ENCODE peak calls at places on chromosomes 16 and 17, in eight cellular contexts. R is psoas muscle, L is mucosa of descending colon, G is endodermal cell, B is GM12865, Z is prostate gland, A is choroid plexus epithelial cell, J is lower lobe of right lung. W is an unnamed sample.

GRCh38 chr16:48444574-48444973 is 59.4 kb upstream of the SIAH1 start:
- DNase-seq in G (no peak), R (peak), A (peak), Z (no peak), J (no peak), B (no peak), L (no peak), W (peak)

GRCh38 chr17:15263206-15263579 is 1.9 kb downstream of the PMP22 start:
- DNase-seq in G (no peak), B (no peak), A (peak), J (peak), R (peak), Z (peak), L (peak), W (peak)

GRCh38 chr17:44903012-44903685 is 3.9 kb upstream of the EFTUD2 start:
- DNase-seq in G (no peak), A (no peak), Z (no peak), J (no peak), L (no peak), B (no peak), R (no peak), W (no peak)

GRCh38 chr16:10579965-10580918 is at the start of gene EMP2:
- DNase-seq in Z (peak), R (peak), G (peak), L (peak), A (peak), J (peak), B (peak), W (peak)

GRCh38 chr16:31099860-31100638 is 5.5 kb upstream of the VKORC1 start:
- DNase-seq in Z (no peak), R (no peak), L (no peak), A (peak), G (no peak), J (no peak), B (no peak), W (peak)

GRCh38 chr17:50904522-50905459 is 38.6 kb upstream of the TOB1 start:
- DNase-seq in L (peak), A (peak), R (peak), B (no peak), Z (peak), J (peak), G (peak), W (no peak)

GRCh38 chr16:84834403-84834772 is 14.6 kb downstream of the CRISPLD2 start:
- DNase-seq in B (no peak), L (no peak), G (no peak), R (no peak), Z (no peak), J (no peak), A (no peak), W (peak)

GRCh38 chr16:627458-628239 is 3.1 kb upstream of the WFIKKN1 start:
- DNase-seq in L (peak), R (peak), Z (no peak), J (peak), B (no peak), G (no peak), A (no peak), W (peak)

GRCh38 chr16:2149630-2150417 is 1.4 kb downstream of the RAB26 start:
- DNase-seq in R (no peak), L (peak), A (no peak), Z (no peak), B (peak), G (peak), J (no peak), W (peak)

GRCh38 chr17:49388290-49388640 is 26.2 kb upstream of the ZNF652 start:
- DNase-seq in Z (no peak), A (no peak), J (no peak), G (no peak), R (no peak), B (peak), L (no peak), W (no peak)

GRCh38 chr17:42680331-42680808 is 1.3 kb downstream of the CCR10 start:
- DNase-seq in G (no peak), A (peak), Z (no peak), L (no peak), J (no peak), R (peak), B (peak), W (peak)

GRCh38 chr16:23694707-23695373 is 16.2 kb downstream of the PLK1 start:
- DNase-seq in A (peak), G (peak), Z (no peak), J (no peak), R (no peak), B (peak), L (no peak), W (peak)

GRCh38 chr16:69469807-69470561 is 45.6 kb downstream of the CYB5B start:
- DNase-seq in R (no peak), B (peak), G (no peak), J (no peak), A (no peak), L (no peak), Z (no peak), W (no peak)

GRCh38 chr17:78759203-78759968 is 22.7 kb downstream of the CYTH1 start:
- DNase-seq in R (peak), G (no peak), B (peak), J (peak), L (peak), Z (peak), A (peak), W (peak)

GRCh38 chr17:21467739-21468490 is 91.8 kb downstream of the KCNJ12 start:
- DNase-seq in Z (no peak), B (no peak), J (no peak), A (no peak), L (no peak), R (no peak), G (peak), W (no peak)

GRCh38 chr17:1762233-1762905 is 509 bp downstream of the SERPINF1 start:
- DNase-seq in B (no peak), Z (no peak), A (peak), L (no peak), R (peak), J (no peak), G (peak), W (peak)

GRCh38 chr17:77228224-77229215 is 87.8 kb downstream of the SEC14L1 start:
- DNase-seq in A (peak), L (no peak), B (no peak), G (peak), R (no peak), Z (no peak), J (peak), W (no peak)

GRCh38 chr17:80984749-80985148 is 6.9 kb upstream of the CHMP6 start:
- DNase-seq in L (no peak), J (no peak), B (no peak), Z (no peak), A (peak), R (peak), G (peak), W (peak)

GRCh38 chr16:85383836-85384825 is 229.0 kb upstream of the GSE1 start:
- DNase-seq in J (peak), L (peak), G (no peak), A (no peak), R (peak), Z (no peak), B (no peak), W (no peak)

GRCh38 chr17:57913576-57914273 is 41.5 kb downstream of the CUEDC1 start:
- DNase-seq in L (peak), R (no peak), J (no peak), G (no peak), B (no peak), A (no peak), Z (no peak), W (no peak)

GRCh38 chr16:7597677-7598076 is 265.0 kb downstream of the RBFOX1 start:
- DNase-seq in J (no peak), B (no peak), A (no peak), L (no peak), R (no peak), G (no peak), Z (no peak), W (no peak)

GRCh38 chr16:4414187-4414909 is 2.0 kb downstream of the CORO7 start:
- DNase-seq in B (peak), G (no peak), R (no peak), L (no peak), J (no peak), A (no peak), Z (no peak), W (no peak)

GRCh38 chr16:28105954-28106353 is 42.4 kb upstream of the GSG1L start:
- DNase-seq in R (no peak), A (no peak), G (peak), Z (no peak), J (no peak), B (no peak), L (no peak), W (no peak)

GRCh38 chr16:49528564-49529150 is 155.1 kb downstream of the C16orf78 start:
- DNase-seq in A (no peak), B (no peak), L (no peak), Z (no peak), G (no peak), J (no peak), R (peak), W (peak)

GRCh38 chr16:28181557-28181914 is 30.2 kb downstream of the XPO6 start:
- DNase-seq in A (peak), L (no peak), J (no peak), B (peak), R (no peak), G (peak), Z (no peak), W (peak)

GRCh38 chr17:42667088-42667951 is 8.2 kb downstream of the TUBG2 start:
- DNase-seq in J (no peak), R (peak), A (peak), L (peak), B (no peak), Z (peak), G (peak), W (peak)

GRCh38 chr16:54290203-54291106 is 3.9 kb upstream of the IRX3 start:
- DNase-seq in B (no peak), L (no peak), G (peak), Z (no peak), A (no peak), J (no peak), R (no peak), W (no peak)

GRCh38 chr17:81200695-81201580 is 21.8 kb downstream of the CEP131 start:
- DNase-seq in L (no peak), G (peak), B (peak), Z (peak), A (peak), J (peak), R (no peak), W (peak)

GRCh38 chr16:23803591-23804123 is 32.1 kb upstream of the PRKCB start:
- DNase-seq in L (peak), R (peak), J (peak), B (peak), A (peak), Z (peak), G (peak), W (peak)

DNA sequence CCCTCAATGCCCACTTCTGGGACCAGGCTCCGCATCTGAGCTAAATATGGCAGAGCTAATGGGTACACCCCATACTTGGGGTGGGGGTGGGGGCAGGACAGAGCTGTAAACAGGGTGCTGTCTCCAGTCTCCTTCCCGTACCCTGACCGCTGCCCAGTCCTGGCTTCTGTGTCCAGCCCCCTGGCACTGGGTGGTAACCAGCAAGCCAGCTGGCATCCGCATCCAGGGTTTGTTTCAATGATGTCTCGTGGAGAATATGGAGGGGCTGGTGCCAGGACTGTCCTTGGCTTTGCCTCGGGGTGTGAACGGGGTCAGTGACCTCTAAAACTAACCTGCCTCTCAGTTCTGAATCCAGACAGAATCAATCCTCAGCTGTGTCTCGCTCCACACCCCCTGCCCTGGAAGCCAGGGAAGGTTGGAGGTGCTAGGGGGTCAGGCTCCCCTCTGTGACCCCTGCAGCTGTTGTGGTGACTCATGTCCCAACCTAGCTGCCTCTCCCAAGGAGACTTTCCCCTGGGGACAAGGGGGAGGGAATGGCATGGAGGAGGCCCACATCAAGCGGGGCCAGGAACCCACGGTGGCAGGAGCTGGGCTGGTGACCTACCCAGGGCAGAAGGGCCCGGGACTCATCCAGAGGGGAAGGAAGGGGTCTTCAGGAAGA is 1.5 kb upstream of the PNMT start:
- DNase-seq in R (peak), B (no peak), Z (no peak), A (no peak), L (no peak), G (no peak), J (no peak), W (no peak)
- H3K4me3 ChIP-seq in R (peak), B (no peak), Z (no peak), A (no peak), L (no peak), G (no peak), J (peak), W (no peak)

DNA sequence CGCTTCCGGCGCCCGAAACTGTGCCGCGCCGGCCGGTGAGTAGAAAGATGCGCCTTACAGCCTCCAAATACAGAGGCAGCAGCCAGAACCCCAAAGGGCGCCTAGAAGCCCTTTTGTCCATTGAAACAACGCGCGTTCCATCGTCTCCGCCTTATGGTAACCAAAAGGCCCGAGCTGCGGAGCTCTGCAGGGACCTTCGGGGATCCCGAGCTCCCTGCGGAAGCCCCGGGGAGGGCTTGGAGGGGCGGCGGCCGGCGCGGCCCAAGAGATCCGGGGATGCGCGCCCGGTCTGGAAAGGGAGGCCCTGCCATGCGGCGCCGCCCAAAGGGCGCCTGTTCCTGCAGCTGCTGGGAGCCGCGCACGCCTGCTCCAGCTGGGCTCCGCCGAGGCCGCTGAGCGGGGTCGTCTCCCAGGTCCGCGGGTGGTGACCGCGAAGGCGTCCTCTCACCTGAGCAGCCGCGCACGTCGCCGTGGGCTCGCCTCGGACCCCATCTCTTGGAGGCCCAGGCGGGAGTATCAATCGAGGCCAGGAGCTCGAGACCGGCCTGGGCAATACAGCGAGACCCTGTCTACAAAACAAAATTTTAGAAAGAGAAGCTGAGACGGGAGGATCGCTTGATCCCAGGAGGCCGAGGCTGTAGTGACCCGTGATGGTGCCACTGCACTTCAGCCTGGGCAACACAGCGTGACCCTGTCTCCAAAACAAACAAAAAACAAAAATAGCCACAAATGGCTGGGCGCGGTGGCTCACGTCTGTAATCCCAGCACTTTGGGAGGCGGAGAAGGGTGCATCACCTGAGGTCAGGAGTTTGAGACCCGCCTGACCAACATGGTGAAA is 805 bp upstream of the FBXO31 start:
- DNase-seq in R (peak), A (no peak), G (no peak), J (peak), B (no peak), Z (no peak), L (peak), W (no peak)
- TF ChIP-seq CTCF in R (no peak), A (no peak), G (no peak), J (no peak), B (no peak), Z (no peak), L (no peak), W (no peak)

GRCh38 chr16:89100601-89101302 is 7.1 kb downstream of the ACSF3 start:
- DNase-seq in G (no peak), L (peak), J (no peak), R (no peak), Z (no peak), B (no peak), A (no peak), W (no peak)
- H3K4me3 ChIP-seq in G (no peak), L (no peak), J (no peak), R (no peak), Z (no peak), B (no peak), A (no peak), W (no peak)

GRCh38 chr16:88005148-88005547 is 53.9 kb downstream of the BANP start:
- DNase-seq in A (no peak), Z (no peak), R (no peak), J (no peak), L (no peak), G (peak), B (no peak), W (no peak)
- TF ChIP-seq CTCF in A (peak), Z (no peak), R (peak), J (no peak), L (no peak), G (peak), B (no peak), W (peak)

DNA sequence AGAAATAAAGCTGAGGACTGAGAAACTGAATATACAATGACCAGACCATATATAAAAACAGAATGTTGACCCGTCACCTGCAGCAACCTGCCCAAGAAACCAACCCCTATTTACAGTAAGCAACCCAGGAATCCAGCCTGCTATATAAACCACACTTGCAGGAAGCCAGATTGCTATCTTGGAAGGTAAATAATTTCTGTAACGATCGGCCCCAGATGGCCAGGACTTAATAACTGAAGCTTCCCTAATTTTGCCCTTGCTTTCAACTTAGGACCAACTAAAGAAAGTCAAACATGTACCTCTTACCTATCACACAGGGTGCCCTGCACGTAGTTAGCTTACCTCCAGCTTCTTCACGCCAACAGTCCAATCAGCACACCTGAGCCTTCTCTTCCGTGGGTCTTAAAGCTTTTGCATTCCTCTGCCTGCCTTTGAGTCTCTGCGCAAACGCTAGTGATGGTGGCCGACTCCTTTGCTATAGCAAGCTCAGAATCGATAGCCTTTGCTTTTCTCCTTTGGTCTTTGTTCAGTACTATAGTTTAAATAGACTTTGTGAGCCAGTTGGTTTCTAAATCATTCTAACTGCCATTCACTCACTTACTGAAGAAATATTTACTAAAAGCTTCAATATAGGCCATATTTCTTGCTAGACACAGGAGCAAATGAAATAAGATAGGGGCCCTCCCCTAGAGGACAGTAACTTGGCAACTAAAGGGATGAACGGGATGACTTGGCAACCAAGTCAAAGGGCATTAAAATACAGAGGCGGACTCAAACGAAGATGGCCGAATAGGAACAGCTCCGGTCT is 31.3 kb downstream of the MPHOSPH6 start:
- DNase-seq in A (no peak), R (no peak), Z (no peak), G (no peak), J (no peak), L (no peak), B (no peak), W (no peak)
- H3K4me3 ChIP-seq in A (no peak), R (no peak), Z (peak), G (peak), J (no peak), L (no peak), B (no peak), W (no peak)

GRCh38 chr17:34638526-34639260 is 59.3 kb downstream of the TMEM132E start:
- DNase-seq in Z (no peak), B (no peak), A (no peak), J (peak), L (no peak), G (no peak), R (no peak), W (no peak)
- TF ChIP-seq CTCF in Z (no peak), B (no peak), A (no peak), J (no peak), L (no peak), G (peak), R (no peak), W (no peak)

GRCh38 chr17:5584383-5584951 is at the start of gene NLRP1:
- DNase-seq in G (peak), J (peak), L (peak), Z (peak), B (peak), A (peak), R (peak), W (peak)
- H3K4me3 ChIP-seq in G (no peak), J (peak), L (no peak), Z (peak), B (peak), A (peak), R (peak), W (peak)

GRCh38 chr17:35429702-35430101 is 2.6 kb downstream of the SLFN12 start:
- DNase-seq in Z (no peak), R (no peak), B (no peak), A (no peak), L (no peak), G (no peak), J (no peak), W (no peak)

GRCh38 chr17:35428229-35428628 is 4.1 kb downstream of the SLFN12 start:
- DNase-seq in A (no peak), Z (no peak), L (no peak), B (no peak), J (no peak), G (no peak), R (no peak), W (no peak)

DNA sequence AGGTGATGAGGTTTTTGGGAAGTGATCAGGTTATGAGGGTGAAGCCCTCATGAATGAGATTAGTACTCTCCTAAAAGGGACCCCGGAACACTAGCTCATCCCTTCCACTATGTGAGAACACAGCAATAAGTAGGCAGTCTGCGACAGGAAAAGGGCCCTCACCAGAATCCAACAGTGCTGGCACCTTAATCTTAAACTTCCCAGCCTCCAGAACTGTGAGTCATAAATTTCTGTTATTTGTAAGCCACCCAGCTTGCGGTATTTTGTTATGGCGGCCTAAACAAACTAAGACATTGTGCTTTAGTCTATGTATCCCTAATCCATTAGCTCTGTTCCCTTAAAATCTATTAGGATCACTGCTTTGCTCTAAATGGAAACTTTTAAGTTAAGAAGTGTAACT is 8.5 kb downstream of the SLFN12 start:
- DNase-seq in Z (no peak), B (no peak), A (peak), L (no peak), J (no peak), R (no peak), G (no peak), W (peak)
- TF ChIP-seq CTCF in Z (no peak), B (no peak), A (no peak), L (no peak), J (no peak), R (no peak), G (no peak), W (no peak)

W was measured in cardiac fibroblast.